ENCODE peak calls at places on chromosomes 5 and 9, in ten cellular contexts. One of them, this sample, is unnamed.
A peak's percentile ranks its signal among the peaks of the same experiment; 100 is the strongest.

GRCh38 chr9:75382126-75382525 is 293.8 kb downstream of the OSTF1 start:
- DNase-seq in LHCN-M2: no peak
- DNase-seq in anterior cingulate cortex: no peak
- DNase-seq in ACHN: no peak
- DNase-seq in stimulated activated CD8-positive, alpha-beta memory T cell treated with anti-CD3 and anti-CD28 coated beads, Interleukin-4, amount 100 ng/mL, for 4 hours: no peak
- DNase-seq in HTR-8/SVneo: no peak
- DNase-seq in neural crest cell: no peak
- DNase-seq in activated naive CD8-positive, alpha-beta T cell treated with anti-CD3 and anti-CD28 coated beads, Interleukin-2, amount 50 U/mL, for 24 hours: no peak
- DNase-seq in activated naive CD4-positive, alpha-beta T cell treated with anti-CD3 and anti-CD28 coated beads, Interleukin-2, amount 10 ng/mL, durations not matched to agents 7 days and 5 days: no peak
- DNase-seq in NCI-H1105: no peak
- DNase-seq in this sample: no peak

GRCh38 chr5:177094224-177095087 is 7.7 kb downstream of the FGFR4 start:
- DNase-seq in LHCN-M2: peak; percentile 89
- DNase-seq in anterior cingulate cortex: no peak
- DNase-seq in ACHN: no peak
- DNase-seq in stimulated activated CD8-positive, alpha-beta memory T cell treated with anti-CD3 and anti-CD28 coated beads, Interleukin-4, amount 100 ng/mL, for 4 hours: no peak
- DNase-seq in HTR-8/SVneo: no peak
- DNase-seq in neural crest cell: no peak
- DNase-seq in activated naive CD8-positive, alpha-beta T cell treated with anti-CD3 and anti-CD28 coated beads, Interleukin-2, amount 50 U/mL, for 24 hours: no peak
- DNase-seq in activated naive CD4-positive, alpha-beta T cell treated with anti-CD3 and anti-CD28 coated beads, Interleukin-2, amount 10 ng/mL, durations not matched to agents 7 days and 5 days: no peak
- DNase-seq in NCI-H1105: no peak
- DNase-seq in this sample: no peak

GRCh38 chr9:87622098-87622497 is 103.8 kb upstream of the CTSL start:
- DNase-seq in LHCN-M2: no peak
- DNase-seq in anterior cingulate cortex: no peak
- DNase-seq in ACHN: no peak
- DNase-seq in stimulated activated CD8-positive, alpha-beta memory T cell treated with anti-CD3 and anti-CD28 coated beads, Interleukin-4, amount 100 ng/mL, for 4 hours: no peak
- DNase-seq in HTR-8/SVneo: no peak
- DNase-seq in neural crest cell: no peak
- DNase-seq in activated naive CD8-positive, alpha-beta T cell treated with anti-CD3 and anti-CD28 coated beads, Interleukin-2, amount 50 U/mL, for 24 hours: no peak
- DNase-seq in activated naive CD4-positive, alpha-beta T cell treated with anti-CD3 and anti-CD28 coated beads, Interleukin-2, amount 10 ng/mL, durations not matched to agents 7 days and 5 days: no peak
- DNase-seq in NCI-H1105: no peak
- DNase-seq in this sample: no peak

GRCh38 chr9:132412089-132412488 is 2.1 kb downstream of the CFAP77 start:
- DNase-seq in LHCN-M2: peak; percentile 5
- DNase-seq in anterior cingulate cortex: no peak
- DNase-seq in ACHN: peak; percentile 19
- DNase-seq in stimulated activated CD8-positive, alpha-beta memory T cell treated with anti-CD3 and anti-CD28 coated beads, Interleukin-4, amount 100 ng/mL, for 4 hours: no peak
- DNase-seq in HTR-8/SVneo: peak; percentile 10
- DNase-seq in neural crest cell: peak; percentile 55
- DNase-seq in activated naive CD8-positive, alpha-beta T cell treated with anti-CD3 and anti-CD28 coated beads, Interleukin-2, amount 50 U/mL, for 24 hours: peak; percentile 43
- DNase-seq in activated naive CD4-positive, alpha-beta T cell treated with anti-CD3 and anti-CD28 coated beads, Interleukin-2, amount 10 ng/mL, durations not matched to agents 7 days and 5 days: peak; percentile 44
- DNase-seq in NCI-H1105: no peak
- DNase-seq in this sample: no peak

GRCh38 chr5:124755565-124755964 is 9.1 kb upstream of the ZNF608 start:
- DNase-seq in LHCN-M2: peak; percentile 64
- DNase-seq in anterior cingulate cortex: peak; percentile 27
- DNase-seq in ACHN: no peak
- DNase-seq in stimulated activated CD8-positive, alpha-beta memory T cell treated with anti-CD3 and anti-CD28 coated beads, Interleukin-4, amount 100 ng/mL, for 4 hours: no peak
- DNase-seq in HTR-8/SVneo: no peak
- DNase-seq in neural crest cell: no peak
- DNase-seq in activated naive CD8-positive, alpha-beta T cell treated with anti-CD3 and anti-CD28 coated beads, Interleukin-2, amount 50 U/mL, for 24 hours: no peak
- DNase-seq in activated naive CD4-positive, alpha-beta T cell treated with anti-CD3 and anti-CD28 coated beads, Interleukin-2, amount 10 ng/mL, durations not matched to agents 7 days and 5 days: no peak
- DNase-seq in NCI-H1105: no peak
- DNase-seq in this sample: no peak

GRCh38 chr5:102341918-102342317 is 45.8 kb upstream of the SLCO4C1 start:
- DNase-seq in LHCN-M2: peak; percentile 1
- DNase-seq in anterior cingulate cortex: no peak
- DNase-seq in ACHN: no peak
- DNase-seq in stimulated activated CD8-positive, alpha-beta memory T cell treated with anti-CD3 and anti-CD28 coated beads, Interleukin-4, amount 100 ng/mL, for 4 hours: no peak
- DNase-seq in HTR-8/SVneo: no peak
- DNase-seq in neural crest cell: no peak
- DNase-seq in activated naive CD8-positive, alpha-beta T cell treated with anti-CD3 and anti-CD28 coated beads, Interleukin-2, amount 50 U/mL, for 24 hours: no peak
- DNase-seq in activated naive CD4-positive, alpha-beta T cell treated with anti-CD3 and anti-CD28 coated beads, Interleukin-2, amount 10 ng/mL, durations not matched to agents 7 days and 5 days: no peak
- DNase-seq in NCI-H1105: peak; percentile 81
- DNase-seq in this sample: no peak

GRCh38 chr5:167049043-167049663 is 1242.3 kb upstream of the WWC1 start:
- DNase-seq in LHCN-M2: peak; percentile 22
- DNase-seq in anterior cingulate cortex: peak; percentile 2
- DNase-seq in ACHN: peak; percentile 65
- DNase-seq in stimulated activated CD8-positive, alpha-beta memory T cell treated with anti-CD3 and anti-CD28 coated beads, Interleukin-4, amount 100 ng/mL, for 4 hours: no peak
- DNase-seq in HTR-8/SVneo: peak; percentile 24
- DNase-seq in neural crest cell: peak; percentile 35
- DNase-seq in activated naive CD8-positive, alpha-beta T cell treated with anti-CD3 and anti-CD28 coated beads, Interleukin-2, amount 50 U/mL, for 24 hours: no peak
- DNase-seq in activated naive CD4-positive, alpha-beta T cell treated with anti-CD3 and anti-CD28 coated beads, Interleukin-2, amount 10 ng/mL, durations not matched to agents 7 days and 5 days: peak; percentile 21
- DNase-seq in NCI-H1105: no peak
- DNase-seq in this sample: no peak

GRCh38 chr5:54234304-54234938 is 76.0 kb downstream of the ARL15 start:
- DNase-seq in LHCN-M2: peak; percentile 38
- DNase-seq in anterior cingulate cortex: no peak
- DNase-seq in ACHN: peak; percentile 48
- DNase-seq in stimulated activated CD8-positive, alpha-beta memory T cell treated with anti-CD3 and anti-CD28 coated beads, Interleukin-4, amount 100 ng/mL, for 4 hours: no peak
- DNase-seq in HTR-8/SVneo: peak; percentile 46
- DNase-seq in neural crest cell: no peak
- DNase-seq in activated naive CD8-positive, alpha-beta T cell treated with anti-CD3 and anti-CD28 coated beads, Interleukin-2, amount 50 U/mL, for 24 hours: no peak
- DNase-seq in activated naive CD4-positive, alpha-beta T cell treated with anti-CD3 and anti-CD28 coated beads, Interleukin-2, amount 10 ng/mL, durations not matched to agents 7 days and 5 days: no peak
- DNase-seq in NCI-H1105: no peak
- DNase-seq in this sample: no peak

GRCh38 chr5:119943148-119943547 is 313.8 kb downstream of the FAM170A start:
- DNase-seq in LHCN-M2: peak; percentile 36
- DNase-seq in anterior cingulate cortex: no peak
- DNase-seq in ACHN: peak; percentile 13
- DNase-seq in stimulated activated CD8-positive, alpha-beta memory T cell treated with anti-CD3 and anti-CD28 coated beads, Interleukin-4, amount 100 ng/mL, for 4 hours: no peak
- DNase-seq in HTR-8/SVneo: no peak
- DNase-seq in neural crest cell: no peak
- DNase-seq in activated naive CD8-positive, alpha-beta T cell treated with anti-CD3 and anti-CD28 coated beads, Interleukin-2, amount 50 U/mL, for 24 hours: no peak
- DNase-seq in activated naive CD4-positive, alpha-beta T cell treated with anti-CD3 and anti-CD28 coated beads, Interleukin-2, amount 10 ng/mL, durations not matched to agents 7 days and 5 days: no peak
- DNase-seq in NCI-H1105: no peak
- DNase-seq in this sample: no peak

GRCh38 chr9:134591082-134591571 is 50.5 kb upstream of the COL5A1 start:
- DNase-seq in LHCN-M2: no peak
- DNase-seq in anterior cingulate cortex: no peak
- DNase-seq in ACHN: no peak
- DNase-seq in stimulated activated CD8-positive, alpha-beta memory T cell treated with anti-CD3 and anti-CD28 coated beads, Interleukin-4, amount 100 ng/mL, for 4 hours: no peak
- DNase-seq in HTR-8/SVneo: no peak
- DNase-seq in neural crest cell: no peak
- DNase-seq in activated naive CD8-positive, alpha-beta T cell treated with anti-CD3 and anti-CD28 coated beads, Interleukin-2, amount 50 U/mL, for 24 hours: no peak
- DNase-seq in activated naive CD4-positive, alpha-beta T cell treated with anti-CD3 and anti-CD28 coated beads, Interleukin-2, amount 10 ng/mL, durations not matched to agents 7 days and 5 days: no peak
- DNase-seq in NCI-H1105: no peak
- DNase-seq in this sample: no peak

GRCh38 chr5:153959134-153959957 is 79.4 kb downstream of the FAM114A2 start:
- DNase-seq in LHCN-M2: peak; percentile 66
- DNase-seq in anterior cingulate cortex: no peak
- DNase-seq in ACHN: peak; percentile 73
- DNase-seq in stimulated activated CD8-positive, alpha-beta memory T cell treated with anti-CD3 and anti-CD28 coated beads, Interleukin-4, amount 100 ng/mL, for 4 hours: no peak
- DNase-seq in HTR-8/SVneo: peak; percentile 72
- DNase-seq in neural crest cell: no peak
- DNase-seq in activated naive CD8-positive, alpha-beta T cell treated with anti-CD3 and anti-CD28 coated beads, Interleukin-2, amount 50 U/mL, for 24 hours: no peak
- DNase-seq in activated naive CD4-positive, alpha-beta T cell treated with anti-CD3 and anti-CD28 coated beads, Interleukin-2, amount 10 ng/mL, durations not matched to agents 7 days and 5 days: no peak
- DNase-seq in NCI-H1105: no peak
- DNase-seq in this sample: no peak

GRCh38 chr9:84230355-84231136 is 110.0 kb downstream of the SLC28A3 start:
- DNase-seq in LHCN-M2: peak; percentile 23
- DNase-seq in anterior cingulate cortex: no peak
- DNase-seq in ACHN: no peak
- DNase-seq in stimulated activated CD8-positive, alpha-beta memory T cell treated with anti-CD3 and anti-CD28 coated beads, Interleukin-4, amount 100 ng/mL, for 4 hours: no peak
- DNase-seq in HTR-8/SVneo: no peak
- DNase-seq in neural crest cell: peak; percentile 16
- DNase-seq in activated naive CD8-positive, alpha-beta T cell treated with anti-CD3 and anti-CD28 coated beads, Interleukin-2, amount 50 U/mL, for 24 hours: no peak
- DNase-seq in activated naive CD4-positive, alpha-beta T cell treated with anti-CD3 and anti-CD28 coated beads, Interleukin-2, amount 10 ng/mL, durations not matched to agents 7 days and 5 days: no peak
- DNase-seq in NCI-H1105: no peak
- DNase-seq in this sample: no peak

GRCh38 chr9:133352635-133353340 is 3.5 kb downstream of the SURF1 start:
- DNase-seq in LHCN-M2: no peak
- DNase-seq in anterior cingulate cortex: no peak
- DNase-seq in ACHN: no peak
- DNase-seq in stimulated activated CD8-positive, alpha-beta memory T cell treated with anti-CD3 and anti-CD28 coated beads, Interleukin-4, amount 100 ng/mL, for 4 hours: no peak
- DNase-seq in HTR-8/SVneo: no peak
- DNase-seq in neural crest cell: no peak
- DNase-seq in activated naive CD8-positive, alpha-beta T cell treated with anti-CD3 and anti-CD28 coated beads, Interleukin-2, amount 50 U/mL, for 24 hours: no peak
- DNase-seq in activated naive CD4-positive, alpha-beta T cell treated with anti-CD3 and anti-CD28 coated beads, Interleukin-2, amount 10 ng/mL, durations not matched to agents 7 days and 5 days: no peak
- DNase-seq in NCI-H1105: no peak
- DNase-seq in this sample: no peak

GRCh38 chr9:123881604-123882003 is 48.3 kb downstream of the DENND1A start:
- DNase-seq in LHCN-M2: no peak
- DNase-seq in anterior cingulate cortex: no peak
- DNase-seq in ACHN: no peak
- DNase-seq in stimulated activated CD8-positive, alpha-beta memory T cell treated with anti-CD3 and anti-CD28 coated beads, Interleukin-4, amount 100 ng/mL, for 4 hours: no peak
- DNase-seq in HTR-8/SVneo: no peak
- DNase-seq in neural crest cell: no peak
- DNase-seq in activated naive CD8-positive, alpha-beta T cell treated with anti-CD3 and anti-CD28 coated beads, Interleukin-2, amount 50 U/mL, for 24 hours: no peak
- DNase-seq in activated naive CD4-positive, alpha-beta T cell treated with anti-CD3 and anti-CD28 coated beads, Interleukin-2, amount 10 ng/mL, durations not matched to agents 7 days and 5 days: no peak
- DNase-seq in NCI-H1105: no peak
- DNase-seq in this sample: no peak

GRCh38 chr9:33172256-33172678 is 5.1 kb upstream of the B4GALT1 start:
- DNase-seq in LHCN-M2: no peak
- DNase-seq in anterior cingulate cortex: no peak
- DNase-seq in ACHN: no peak
- DNase-seq in stimulated activated CD8-positive, alpha-beta memory T cell treated with anti-CD3 and anti-CD28 coated beads, Interleukin-4, amount 100 ng/mL, for 4 hours: no peak
- DNase-seq in HTR-8/SVneo: no peak
- DNase-seq in neural crest cell: no peak
- DNase-seq in activated naive CD8-positive, alpha-beta T cell treated with anti-CD3 and anti-CD28 coated beads, Interleukin-2, amount 50 U/mL, for 24 hours: no peak
- DNase-seq in activated naive CD4-positive, alpha-beta T cell treated with anti-CD3 and anti-CD28 coated beads, Interleukin-2, amount 10 ng/mL, durations not matched to agents 7 days and 5 days: no peak
- DNase-seq in NCI-H1105: no peak
- DNase-seq in this sample: no peak

GRCh38 chr5:156327306-156327705 is 342 bp downstream of the SGCD start:
- DNase-seq in LHCN-M2: peak; percentile 28
- DNase-seq in anterior cingulate cortex: no peak
- DNase-seq in ACHN: no peak
- DNase-seq in stimulated activated CD8-positive, alpha-beta memory T cell treated with anti-CD3 and anti-CD28 coated beads, Interleukin-4, amount 100 ng/mL, for 4 hours: no peak
- DNase-seq in HTR-8/SVneo: no peak
- DNase-seq in neural crest cell: no peak
- DNase-seq in activated naive CD8-positive, alpha-beta T cell treated with anti-CD3 and anti-CD28 coated beads, Interleukin-2, amount 50 U/mL, for 24 hours: no peak
- DNase-seq in activated naive CD4-positive, alpha-beta T cell treated with anti-CD3 and anti-CD28 coated beads, Interleukin-2, amount 10 ng/mL, durations not matched to agents 7 days and 5 days: no peak
- DNase-seq in NCI-H1105: no peak
- DNase-seq in this sample: no peak

GRCh38 chr9:121927636-121928035 is 165.5 kb downstream of the TTLL11 start:
- DNase-seq in LHCN-M2: no peak
- DNase-seq in anterior cingulate cortex: no peak
- DNase-seq in ACHN: no peak
- DNase-seq in stimulated activated CD8-positive, alpha-beta memory T cell treated with anti-CD3 and anti-CD28 coated beads, Interleukin-4, amount 100 ng/mL, for 4 hours: no peak
- DNase-seq in HTR-8/SVneo: no peak
- DNase-seq in neural crest cell: no peak
- DNase-seq in activated naive CD8-positive, alpha-beta T cell treated with anti-CD3 and anti-CD28 coated beads, Interleukin-2, amount 50 U/mL, for 24 hours: no peak
- DNase-seq in activated naive CD4-positive, alpha-beta T cell treated with anti-CD3 and anti-CD28 coated beads, Interleukin-2, amount 10 ng/mL, durations not matched to agents 7 days and 5 days: no peak
- DNase-seq in NCI-H1105: no peak
- DNase-seq in this sample: no peak

GRCh38 chr9:120905794-120906248 is 20.8 kb downstream of the TRAF1 start:
- DNase-seq in LHCN-M2: no peak
- DNase-seq in anterior cingulate cortex: no peak
- DNase-seq in ACHN: no peak
- DNase-seq in stimulated activated CD8-positive, alpha-beta memory T cell treated with anti-CD3 and anti-CD28 coated beads, Interleukin-4, amount 100 ng/mL, for 4 hours: no peak
- DNase-seq in HTR-8/SVneo: no peak
- DNase-seq in neural crest cell: no peak
- DNase-seq in activated naive CD8-positive, alpha-beta T cell treated with anti-CD3 and anti-CD28 coated beads, Interleukin-2, amount 50 U/mL, for 24 hours: no peak
- DNase-seq in activated naive CD4-positive, alpha-beta T cell treated with anti-CD3 and anti-CD28 coated beads, Interleukin-2, amount 10 ng/mL, durations not matched to agents 7 days and 5 days: no peak
- DNase-seq in NCI-H1105: no peak
- DNase-seq in this sample: no peak